ENCODE peak calls at places on chromosome 22, in six cellular contexts. One of them, this sample, is unnamed.

GRCh38 chr22:22408269-22408668 is 100.3 kb downstream of the ZNF280B start:
- DNase-seq in CD8-positive, alpha-beta T cell: no peak
- DNase-seq in GM12865: no peak
- DNase-seq in MM.1S: no peak
- DNase-seq in fibroblast of pulmonary artery: no peak
- DNase-seq in thoracic aorta: no peak
- DNase-seq in this sample: no peak

GRCh38 chr22:42229455-42230149 is 40.9 kb downstream of the TCF20 start:
- DNase-seq in CD8-positive, alpha-beta T cell: no peak
- DNase-seq in GM12865: no peak
- DNase-seq in MM.1S: no peak
- DNase-seq in fibroblast of pulmonary artery: peak
- DNase-seq in thoracic aorta: no peak
- DNase-seq in this sample: peak

GRCh38 chr22:17570851-17571631 is 7.7 kb downstream of the SLC25A18 start:
- DNase-seq in CD8-positive, alpha-beta T cell: no peak
- DNase-seq in GM12865: no peak
- DNase-seq in MM.1S: no peak
- DNase-seq in fibroblast of pulmonary artery: peak
- DNase-seq in thoracic aorta: peak
- DNase-seq in this sample: peak

GRCh38 chr22:28328751-28329150 is 350.9 kb downstream of the TTC28 start:
- DNase-seq in CD8-positive, alpha-beta T cell: no peak
- DNase-seq in GM12865: no peak
- DNase-seq in MM.1S: no peak
- DNase-seq in fibroblast of pulmonary artery: no peak
- DNase-seq in thoracic aorta: no peak
- DNase-seq in this sample: no peak

GRCh38 chr22:24833881-24834495 is 28.0 kb downstream of the SGSM1 start:
- DNase-seq in CD8-positive, alpha-beta T cell: no peak
- DNase-seq in GM12865: no peak
- DNase-seq in MM.1S: no peak
- DNase-seq in fibroblast of pulmonary artery: no peak
- DNase-seq in thoracic aorta: no peak
- DNase-seq in this sample: no peak

GRCh38 chr22:40479126-40479800 is 108.9 kb downstream of the SGSM3 start:
- DNase-seq in CD8-positive, alpha-beta T cell: no peak
- DNase-seq in GM12865: no peak
- DNase-seq in MM.1S: no peak
- DNase-seq in fibroblast of pulmonary artery: no peak
- DNase-seq in thoracic aorta: no peak
- DNase-seq in this sample: no peak

GRCh38 chr22:39690901-39691620 is 120.5 kb downstream of the CACNA1I start:
- DNase-seq in CD8-positive, alpha-beta T cell: no peak
- DNase-seq in GM12865: no peak
- DNase-seq in MM.1S: no peak
- DNase-seq in fibroblast of pulmonary artery: peak
- DNase-seq in thoracic aorta: no peak
- DNase-seq in this sample: no peak

GRCh38 chr22:47196881-47197701 is 434.6 kb downstream of the TBC1D22A start:
- DNase-seq in CD8-positive, alpha-beta T cell: no peak
- DNase-seq in GM12865: no peak
- DNase-seq in MM.1S: no peak
- DNase-seq in fibroblast of pulmonary artery: no peak
- DNase-seq in thoracic aorta: no peak
- DNase-seq in this sample: no peak

GRCh38 chr22:20423636-20424511 is 13.8 kb downstream of the SCARF2 start:
- DNase-seq in CD8-positive, alpha-beta T cell: no peak
- DNase-seq in GM12865: no peak
- DNase-seq in MM.1S: no peak
- DNase-seq in fibroblast of pulmonary artery: no peak
- DNase-seq in thoracic aorta: no peak
- DNase-seq in this sample: no peak

GRCh38 chr22:24494535-24495364 is at the start of gene UPB1:
- DNase-seq in CD8-positive, alpha-beta T cell: no peak
- DNase-seq in GM12865: no peak
- DNase-seq in MM.1S: no peak
- DNase-seq in fibroblast of pulmonary artery: no peak
- DNase-seq in thoracic aorta: no peak
- DNase-seq in this sample: no peak

GRCh38 chr22:48979482-48979881 is 848.2 kb downstream of the BRD1 start:
- DNase-seq in CD8-positive, alpha-beta T cell: no peak
- DNase-seq in GM12865: no peak
- DNase-seq in MM.1S: no peak
- DNase-seq in fibroblast of pulmonary artery: no peak
- DNase-seq in thoracic aorta: no peak
- DNase-seq in this sample: no peak

GRCh38 chr22:42468841-42469240 is 36.6 kb upstream of the NFAM1 start:
- DNase-seq in CD8-positive, alpha-beta T cell: no peak
- DNase-seq in GM12865: no peak
- DNase-seq in MM.1S: no peak
- DNase-seq in fibroblast of pulmonary artery: no peak
- DNase-seq in thoracic aorta: no peak
- DNase-seq in this sample: no peak

GRCh38 chr22:41847300-41847699 is 14.4 kb downstream of the SREBF2 start:
- DNase-seq in CD8-positive, alpha-beta T cell: no peak
- DNase-seq in GM12865: no peak
- DNase-seq in MM.1S: no peak
- DNase-seq in fibroblast of pulmonary artery: no peak
- DNase-seq in thoracic aorta: no peak
- DNase-seq in this sample: no peak

GRCh38 chr22:27930246-27931060 is 11.4 kb upstream of the PITPNB start:
- DNase-seq in CD8-positive, alpha-beta T cell: no peak
- DNase-seq in GM12865: no peak
- DNase-seq in MM.1S: no peak
- DNase-seq in fibroblast of pulmonary artery: peak
- DNase-seq in thoracic aorta: no peak
- DNase-seq in this sample: no peak

GRCh38 chr22:18108187-18108586 is 2.4 kb upstream of the TUBA8 start:
- DNase-seq in CD8-positive, alpha-beta T cell: no peak
- DNase-seq in GM12865: no peak
- DNase-seq in MM.1S: no peak
- DNase-seq in fibroblast of pulmonary artery: no peak
- DNase-seq in thoracic aorta: no peak
- DNase-seq in this sample: no peak

GRCh38 chr22:19599626-19600243 is 75.5 kb upstream of the CLDN5 start:
- DNase-seq in CD8-positive, alpha-beta T cell: no peak
- DNase-seq in GM12865: no peak
- DNase-seq in MM.1S: no peak
- DNase-seq in fibroblast of pulmonary artery: no peak
- DNase-seq in thoracic aorta: no peak
- DNase-seq in this sample: no peak

GRCh38 chr22:39738746-39739145 is 154.8 kb downstream of the ENTHD1 start:
- DNase-seq in CD8-positive, alpha-beta T cell: no peak
- DNase-seq in GM12865: no peak
- DNase-seq in MM.1S: no peak
- DNase-seq in fibroblast of pulmonary artery: peak
- DNase-seq in thoracic aorta: no peak
- DNase-seq in this sample: peak

GRCh38 chr22:48849963-48850657 is 977.6 kb downstream of the BRD1 start:
- DNase-seq in CD8-positive, alpha-beta T cell: no peak
- DNase-seq in GM12865: no peak
- DNase-seq in MM.1S: no peak
- DNase-seq in fibroblast of pulmonary artery: no peak
- DNase-seq in thoracic aorta: no peak
- DNase-seq in this sample: no peak

GRCh38 chr22:50621948-50622722 is 5.8 kb downstream of the ARSA start:
- DNase-seq in CD8-positive, alpha-beta T cell: peak
- DNase-seq in GM12865: peak
- DNase-seq in MM.1S: peak
- DNase-seq in fibroblast of pulmonary artery: no peak
- DNase-seq in thoracic aorta: no peak
- DNase-seq in this sample: no peak
- TF ChIP-seq CTCF in CD8-positive, alpha-beta T cell: peak
- TF ChIP-seq CTCF in GM12865: peak
- TF ChIP-seq CTCF in MM.1S: peak
- TF ChIP-seq CTCF in fibroblast of pulmonary artery: peak
- TF ChIP-seq CTCF in thoracic aorta: no peak
- TF ChIP-seq CTCF in this sample: no peak

GRCh38 chr22:30399718-30400117 is 2.9 kb downstream of the SEC14L2 start:
- DNase-seq in CD8-positive, alpha-beta T cell: no peak
- DNase-seq in GM12865: no peak
- DNase-seq in MM.1S: no peak
- DNase-seq in fibroblast of pulmonary artery: no peak
- DNase-seq in thoracic aorta: no peak
- DNase-seq in this sample: no peak
- H3K4me3 ChIP-seq in CD8-positive, alpha-beta T cell: no peak
- H3K4me3 ChIP-seq in GM12865: no peak
- H3K4me3 ChIP-seq in MM.1S: no peak
- H3K4me3 ChIP-seq in fibroblast of pulmonary artery: no peak
- H3K4me3 ChIP-seq in thoracic aorta: no peak
- H3K4me3 ChIP-seq in this sample: no peak

DNA sequence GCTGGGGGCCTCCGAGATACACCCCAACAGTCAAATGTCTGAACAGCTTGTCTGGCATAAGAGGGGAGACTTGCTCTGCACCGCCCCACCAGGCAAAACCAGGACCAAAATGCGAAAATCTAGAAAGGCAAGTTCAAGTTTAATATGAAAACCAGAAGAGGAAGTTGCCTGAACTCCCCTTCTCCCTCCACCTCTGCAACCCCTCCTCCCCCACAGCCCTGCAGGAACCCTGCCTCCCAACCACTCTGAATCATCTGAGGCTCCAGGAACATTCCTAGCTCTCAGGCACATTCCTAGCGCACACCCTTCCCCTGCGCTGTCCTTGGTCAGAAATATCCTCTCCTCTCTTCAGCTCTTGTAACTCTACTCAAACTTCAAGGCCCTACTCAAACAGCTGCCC is 36.7 kb downstream of the ISX start:
- DNase-seq in CD8-positive, alpha-beta T cell: no peak
- DNase-seq in GM12865: peak
- DNase-seq in MM.1S: peak
- DNase-seq in fibroblast of pulmonary artery: peak
- DNase-seq in thoracic aorta: no peak
- DNase-seq in this sample: no peak
- TF ChIP-seq CTCF in CD8-positive, alpha-beta T cell: no peak
- TF ChIP-seq CTCF in GM12865: peak
- TF ChIP-seq CTCF in MM.1S: peak
- TF ChIP-seq CTCF in fibroblast of pulmonary artery: no peak
- TF ChIP-seq CTCF in thoracic aorta: no peak
- TF ChIP-seq CTCF in this sample: no peak

DNA sequence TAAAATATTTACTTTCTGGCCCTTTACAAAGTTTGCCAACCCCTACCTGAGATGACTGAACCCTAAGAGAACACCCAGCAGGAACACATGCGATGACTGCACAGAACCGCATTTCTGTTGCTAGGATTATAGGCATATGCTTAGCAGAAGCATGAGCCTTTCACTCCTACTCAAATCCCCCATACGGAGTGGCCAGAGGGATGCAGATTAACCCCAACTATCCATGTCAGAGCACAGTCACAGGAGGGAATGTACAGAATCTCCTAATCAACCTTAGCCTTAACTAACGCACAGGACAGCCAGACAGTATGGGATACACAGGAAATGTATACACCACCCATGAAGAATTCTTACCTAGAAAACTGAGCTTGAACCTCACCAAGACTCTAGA is 6.2 kb downstream of the HPS4 start:
- DNase-seq in CD8-positive, alpha-beta T cell: no peak
- DNase-seq in GM12865: no peak
- DNase-seq in MM.1S: no peak
- DNase-seq in fibroblast of pulmonary artery: no peak
- DNase-seq in thoracic aorta: no peak
- DNase-seq in this sample: no peak
- H3K4me3 ChIP-seq in CD8-positive, alpha-beta T cell: no peak
- H3K4me3 ChIP-seq in GM12865: no peak
- H3K4me3 ChIP-seq in MM.1S: no peak
- H3K4me3 ChIP-seq in fibroblast of pulmonary artery: no peak
- H3K4me3 ChIP-seq in thoracic aorta: no peak
- H3K4me3 ChIP-seq in this sample: no peak

DNA sequence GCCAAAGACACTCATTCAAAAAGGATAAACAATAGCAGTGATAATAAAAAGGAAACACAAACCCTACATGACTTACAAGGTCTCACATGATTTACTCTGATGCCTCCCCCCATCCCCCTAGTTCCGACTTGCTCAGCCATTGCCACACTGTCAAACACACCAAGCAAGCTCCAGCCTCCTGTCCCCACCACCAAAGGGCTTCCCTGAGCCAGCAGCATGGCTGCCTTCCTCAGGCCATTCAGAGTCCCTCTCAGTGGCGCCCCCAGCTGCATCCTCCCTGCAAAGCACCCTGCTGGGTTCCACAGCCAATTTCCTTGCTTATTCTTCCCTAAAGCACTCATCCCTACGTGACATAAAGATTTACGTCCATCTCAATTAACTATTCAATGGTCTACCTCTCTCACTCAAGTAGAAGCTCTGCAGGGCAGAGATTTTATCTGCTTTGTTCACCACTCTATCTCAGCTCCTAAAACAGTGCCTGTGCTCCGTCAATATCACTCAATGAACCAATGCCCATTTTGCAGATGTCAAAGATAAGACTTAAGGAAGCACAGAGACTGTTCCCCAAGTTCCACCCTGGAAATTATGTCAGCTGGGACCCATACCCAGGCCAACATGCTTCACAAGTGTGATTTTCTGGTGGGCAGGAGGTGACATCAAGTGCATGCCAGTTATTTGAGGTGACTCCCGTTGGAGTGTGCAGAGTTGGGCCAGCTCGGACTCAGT is 106.9 kb downstream of the SYN3 start:
- DNase-seq in CD8-positive, alpha-beta T cell: no peak
- DNase-seq in GM12865: no peak
- DNase-seq in MM.1S: no peak
- DNase-seq in fibroblast of pulmonary artery: peak
- DNase-seq in thoracic aorta: no peak
- DNase-seq in this sample: peak
- TF ChIP-seq CTCF in CD8-positive, alpha-beta T cell: no peak
- TF ChIP-seq CTCF in GM12865: no peak
- TF ChIP-seq CTCF in MM.1S: no peak
- TF ChIP-seq CTCF in fibroblast of pulmonary artery: peak
- TF ChIP-seq CTCF in thoracic aorta: no peak
- TF ChIP-seq CTCF in this sample: no peak

DNA sequence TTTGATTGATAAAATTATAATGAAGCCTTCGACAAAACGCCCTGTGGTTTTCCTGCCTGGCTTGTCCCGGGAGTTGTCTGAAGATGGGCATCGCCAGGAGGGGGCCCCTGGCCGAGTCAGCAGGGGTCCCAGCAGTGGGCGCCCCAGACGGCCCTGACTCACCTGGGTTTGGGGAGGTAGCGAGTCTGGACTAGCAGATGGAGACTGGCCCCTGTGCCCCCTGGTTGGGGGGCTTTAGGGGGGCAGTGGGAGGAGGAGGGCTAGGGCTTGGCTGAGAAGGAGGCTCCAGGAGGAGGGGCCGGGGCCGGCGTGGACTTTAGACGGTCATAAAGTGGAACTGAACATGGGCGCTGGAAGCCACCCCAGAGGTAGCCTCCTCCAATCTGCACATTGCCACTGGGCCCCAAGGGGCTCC is 410 bp upstream of the LIF start:
- DNase-seq in CD8-positive, alpha-beta T cell: no peak
- DNase-seq in GM12865: no peak
- DNase-seq in MM.1S: no peak
- DNase-seq in fibroblast of pulmonary artery: no peak
- DNase-seq in thoracic aorta: no peak
- DNase-seq in this sample: no peak
- H3K4me3 ChIP-seq in CD8-positive, alpha-beta T cell: peak
- H3K4me3 ChIP-seq in GM12865: peak
- H3K4me3 ChIP-seq in MM.1S: no peak
- H3K4me3 ChIP-seq in fibroblast of pulmonary artery: peak
- H3K4me3 ChIP-seq in thoracic aorta: peak
- H3K4me3 ChIP-seq in this sample: peak

This sample was measured in fibroblast of villous mesenchyme.